ENCODE peak calls at places on chromosomes 2 and 18, in nine cellular contexts. U, A, S, O, L, I, W, D and V are unnamed samples.

GRCh38 chr18:31170335-31170734 is 7.7 kb upstream of the DSC1 start:
- DNase-seq in U (no peak), A (no peak), S (no peak), O (no peak), L (no peak), I (no peak), W (no peak), D (no peak), V (no peak)

GRCh38 chr2:41947701-41948396 is 100.0 kb upstream of the PKDCC start:
- DNase-seq in U (no peak), A (peak; percentile 67), S (no peak), O (no peak), L (no peak), I (no peak), W (no peak), D (no peak), V (no peak)

GRCh38 chr2:207502799-207503198 is 27.0 kb upstream of the CREB1 start:
- DNase-seq in U (no peak), A (no peak), S (no peak), O (no peak), L (no peak), I (no peak), W (no peak), D (no peak), V (no peak)

GRCh38 chr2:127261835-127262234 is 32.1 kb downstream of the ERCC3 start:
- DNase-seq in U (no peak), A (no peak), S (no peak), O (no peak), L (no peak), I (no peak), W (no peak), D (peak; percentile 61), V (no peak)

GRCh38 chr2:231394201-231395141 is 1.0 kb upstream of the B3GNT7 start:
- DNase-seq in U (no peak), A (no peak), S (no peak), O (no peak), L (no peak), I (no peak), W (no peak), D (no peak), V (peak; percentile 56)

GRCh38 chr18:42929857-42930256 is 185.6 kb downstream of the RIT2 start:
- DNase-seq in U (no peak), A (no peak), S (no peak), O (no peak), L (no peak), I (no peak), W (no peak), D (no peak), V (no peak)

GRCh38 chr2:137968477-137969417 is 4.5 kb downstream of the HNMT start:
- DNase-seq in U (no peak), A (no peak), S (no peak), O (no peak), L (no peak), I (no peak), W (no peak), D (no peak), V (no peak)

GRCh38 chr18:12315911-12316310 is 7.9 kb downstream of the TUBB6 start:
- DNase-seq in U (peak; percentile 62), A (peak; percentile 73), S (no peak), O (no peak), L (no peak), I (no peak), W (no peak), D (no peak), V (peak; percentile 39)

GRCh38 chr18:80104364-80104779 is 4.7 kb upstream of the ADNP2 start:
- DNase-seq in U (no peak), A (no peak), S (no peak), O (no peak), L (no peak), I (no peak), W (no peak), D (no peak), V (no peak)

GRCh38 chr2:30654404-30654803 is 152.8 kb downstream of the CAPN13 start:
- DNase-seq in U (no peak), A (no peak), S (no peak), O (no peak), L (no peak), I (no peak), W (no peak), D (no peak), V (no peak)

GRCh38 chr18:75439356-75439755 is 11.9 kb upstream of the SMIM21 start:
- DNase-seq in U (no peak), A (no peak), S (no peak), O (no peak), L (no peak), I (no peak), W (no peak), D (no peak), V (no peak)

GRCh38 chr18:34595673-34596072 is 114.4 kb upstream of the DTNA start:
- DNase-seq in U (no peak), A (no peak), S (no peak), O (no peak), L (no peak), I (no peak), W (no peak), D (peak; percentile 41), V (no peak)

GRCh38 chr2:164655336-164655735 is 34.1 kb upstream of the GRB14 start:
- DNase-seq in U (no peak), A (no peak), S (no peak), O (no peak), L (no peak), I (no peak), W (no peak), D (no peak), V (no peak)

GRCh38 chr18:63844254-63844653 is 43.3 kb upstream of the SERPINB2 start:
- DNase-seq in U (no peak), A (no peak), S (no peak), O (no peak), L (no peak), I (no peak), W (no peak), D (peak; percentile 67), V (no peak)

GRCh38 chr2:40218679-40219078 is 233.2 kb downstream of the SLC8A1 start:
- DNase-seq in U (no peak), A (peak; percentile 63), S (peak; percentile 43), O (peak; percentile 32), L (no peak), I (no peak), W (no peak), D (no peak), V (peak; percentile 6)

GRCh38 chr2:70991742-70992141 is 2.9 kb downstream of the TEX261 start:
- DNase-seq in U (peak; percentile 38), A (no peak), S (no peak), O (no peak), L (no peak), I (no peak), W (no peak), D (no peak), V (no peak)

GRCh38 chr2:98374958-98375570 is 28.8 kb downstream of the CNGA3 start:
- DNase-seq in U (no peak), A (no peak), S (no peak), O (no peak), L (no peak), I (no peak), W (no peak), D (no peak), V (no peak)
- H3K27me3 ChIP-seq in U (no peaks in the 10 kb centered on the region), A (peaks cover 31% of the 10 kb centered on the region), S (peaks cover 3% of the 10 kb centered on the region), O (no peaks in the 10 kb centered on the region), L (peaks cover 8% of the 10 kb centered on the region), I (no peaks in the 10 kb centered on the region), W (no peaks in the 10 kb centered on the region), D (peaks cover 59% of the 10 kb centered on the region), V (no peaks in the 10 kb centered on the region)

GRCh38 chr2:214378455-214379103 is 32.3 kb upstream of the VWC2L start:
- DNase-seq in U (no peak), A (no peak), S (no peak), O (peak; percentile 64), L (no peak), I (no peak), W (no peak), D (no peak), V (peak; percentile 40)
- TF ChIP-seq CTCF in U (no peak), A (no peak), S (no peak), O (no peak), L (no peak), I (no peak), W (no peak), D (no peak), V (no peak)

GRCh38 chr2:237708961-237709360 is 81.6 kb downstream of the LRRFIP1 start:
- DNase-seq in U (no peak), A (no peak), S (no peak), O (no peak), L (no peak), I (no peak), W (no peak), D (no peak), V (no peak)

GRCh38 chr2:237714690-237715458 is 83.7 kb upstream of the RBM44 start:
- DNase-seq in U (no peak), A (no peak), S (no peak), O (peak; percentile 11), L (no peak), I (no peak), W (no peak), D (peak; percentile 66), V (peak; percentile 25)

GRCh38 chr2:237715459-237715947 is 83.1 kb upstream of the RBM44 start:
- DNase-seq in U (no peak), A (no peak), S (peak; percentile 70), O (peak; percentile 16), L (no peak), I (no peak), W (no peak), D (no peak), V (no peak)

GRCh38 chr2:237711458-237712150 is 84.2 kb downstream of the LRRFIP1 start:
- DNase-seq in U (no peak), A (no peak), S (no peak), O (peak; percentile 9), L (no peak), I (no peak), W (no peak), D (no peak), V (no peak)

GRCh38 chr2:237712477-237713377 is 85.3 kb downstream of the LRRFIP1 start:
- DNase-seq in U (no peak), A (no peak), S (no peak), O (peak; percentile 7), L (no peak), I (no peak), W (no peak), D (no peak), V (no peak)
- H3K4me1 ChIP-seq in U (peaks cover 15% of the 10 kb centered on the region), A (peaks cover 81% of the 10 kb centered on the region), S (peaks cover 25% of the 10 kb centered on the region), O (no peaks in the 10 kb centered on the region), L (peaks cover 26% of the 10 kb centered on the region), I (peaks cover 23% of the 10 kb centered on the region), W (peaks cover 17% of the 10 kb centered on the region), D (peaks cover 17% of the 10 kb centered on the region), V (peaks cover 17% of the 10 kb centered on the region)

GRCh38 chr18:62165583-62165982 is 21.3 kb downstream of the PIGN start:
- DNase-seq in U (no peak), A (no peak), S (no peak), O (no peak), L (no peak), I (no peak), W (no peak), D (no peak), V (no peak)

GRCh38 chr18:62164855-62165487 is 21.9 kb downstream of the PIGN start:
- DNase-seq in U (no peak), A (no peak), S (no peak), O (no peak), L (no peak), I (no peak), W (no peak), D (no peak), V (no peak)

DNA sequence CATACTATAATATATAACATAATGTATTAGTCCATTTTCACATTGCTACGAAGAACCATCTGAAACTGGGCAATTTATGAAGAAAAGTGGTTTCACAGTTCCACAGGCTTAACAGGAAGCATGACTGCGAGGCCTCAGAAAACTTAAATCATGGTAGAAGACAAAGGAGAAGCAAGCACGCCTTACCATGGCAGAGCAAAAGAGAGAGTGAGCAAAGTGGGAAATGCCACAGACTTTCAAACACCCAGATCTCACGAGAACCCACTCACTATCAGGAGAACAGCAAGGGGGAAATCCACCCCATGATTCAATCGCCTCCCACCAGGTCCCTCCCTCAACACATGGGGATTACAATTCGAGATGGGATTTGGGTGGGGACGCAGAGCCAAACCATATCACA is 22.6 kb downstream of the PIGN start:
- DNase-seq in U (no peak), A (no peak), S (no peak), O (no peak), L (no peak), I (no peak), W (no peak), D (no peak), V (no peak)
- H3K27me3 ChIP-seq in U (no peaks in the 10 kb centered on the region), A (no peaks in the 10 kb centered on the region), S (no peaks in the 10 kb centered on the region), O (no peaks in the 10 kb centered on the region), L (no peaks in the 10 kb centered on the region), I (no peaks in the 10 kb centered on the region), W (no peaks in the 10 kb centered on the region), D (no peaks in the 10 kb centered on the region), V (no peaks in the 10 kb centered on the region)